ENCODE peak calls at places on chromosomes 11 and 22, in nine cellular contexts. P is Panc1, Q is K562, A is transverse colon, X is stomach, E is GM23338, G is HepG2, F is endothelial cell of umbilical vein, Z is sigmoid colon. R is an unnamed sample.
A peak's percentile ranks its signal among the peaks of the same experiment; 100 is the strongest.

GRCh38 chr11:69127091-69127850 is 28.5 kb upstream of the SMIM38 start:
- DNase-seq in G (no peak), P (no peak), Q (no peak), A (no peak), F (no peak), E (no peak), Z (no peak), X (peak; percentile 79), R (no peak)

GRCh38 chr11:88484873-88485621 is 147.5 kb upstream of the CTSC start:
- DNase-seq in Z (no peak), P (peak; percentile 15), E (peak; percentile 81), Q (peak; percentile 62), A (peak; percentile 13), X (no peak), G (peak; percentile 50), F (peak; percentile 37), R (no peak)

GRCh38 chr22:32801436-32802290 is at the start of gene TIMP3:
- DNase-seq in Q (peak; percentile 84), G (no peak), A (peak; percentile 74), Z (peak; percentile 96), E (peak; percentile 90), F (no peak), X (peak; percentile 63), P (no peak), R (peak; percentile 74)

GRCh38 chr11:20991471-20991870 is 322.1 kb downstream of the NELL1 start:
- DNase-seq in P (no peak), F (no peak), X (no peak), Z (no peak), E (no peak), A (no peak), Q (no peak), G (no peak), R (no peak)

GRCh38 chr11:35133656-35134055 is 5.3 kb upstream of the CD44 start:
- DNase-seq in E (no peak), Q (no peak), Z (no peak), P (no peak), G (no peak), X (no peak), A (no peak), F (no peak), R (no peak)

GRCh38 chr11:121086866-121087265 is 14.2 kb upstream of the TECTA start:
- DNase-seq in F (no peak), G (no peak), Z (no peak), X (no peak), E (no peak), P (no peak), A (no peak), Q (no peak), R (no peak)

GRCh38 chr22:23248583-23248982 is 68.3 kb downstream of the BCR start:
- DNase-seq in Z (no peak), G (peak; percentile 53), X (peak; percentile 58), P (no peak), A (no peak), F (peak; percentile 35), E (peak; percentile 72), Q (peak; percentile 61), R (peak; percentile 36)

GRCh38 chr11:2534131-2534956 is 89.5 kb downstream of the KCNQ1 start:
- DNase-seq in G (no peak), P (no peak), F (no peak), E (peak; percentile 47), Q (no peak), Z (peak; percentile 66), A (peak; percentile 7), X (no peak), R (no peak)

GRCh38 chr22:29758068-29758622 is 8.7 kb downstream of the ZMAT5 start:
- DNase-seq in E (no peak), F (no peak), Z (no peak), A (no peak), G (no peak), X (no peak), Q (no peak), P (no peak), R (no peak)

DNA sequence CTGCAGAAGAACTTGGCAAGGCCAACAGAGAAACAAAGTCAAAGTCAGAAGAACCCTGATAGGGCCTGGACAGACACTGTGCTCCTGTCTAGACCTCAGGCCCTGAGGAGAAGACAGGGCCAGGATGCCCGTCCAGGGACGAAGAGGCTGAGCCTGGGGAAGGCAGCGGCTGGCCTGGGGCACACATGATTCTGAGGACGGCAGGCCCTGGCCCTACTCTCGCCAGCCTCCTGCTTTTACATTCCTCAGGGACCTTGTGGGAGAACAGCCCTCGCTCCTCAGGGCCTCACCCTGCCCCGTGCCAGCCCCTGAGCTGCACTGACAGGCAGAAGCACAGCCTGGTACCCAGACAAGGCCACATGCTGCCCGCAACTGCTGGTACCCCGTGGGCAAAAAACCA is 43.6 kb upstream of the TTLL12 start:
- DNase-seq in G (no peak), P (no peak), X (no peak), A (no peak), Q (no peak), E (no peak), Z (no peak), F (no peak), R (no peak)
- TF ChIP-seq CTCF in G (no peak), P (no peak), X (no peak), A (no peak), Q (no peak), E (no peak), Z (no peak), F (no peak), R (no peak)

DNA sequence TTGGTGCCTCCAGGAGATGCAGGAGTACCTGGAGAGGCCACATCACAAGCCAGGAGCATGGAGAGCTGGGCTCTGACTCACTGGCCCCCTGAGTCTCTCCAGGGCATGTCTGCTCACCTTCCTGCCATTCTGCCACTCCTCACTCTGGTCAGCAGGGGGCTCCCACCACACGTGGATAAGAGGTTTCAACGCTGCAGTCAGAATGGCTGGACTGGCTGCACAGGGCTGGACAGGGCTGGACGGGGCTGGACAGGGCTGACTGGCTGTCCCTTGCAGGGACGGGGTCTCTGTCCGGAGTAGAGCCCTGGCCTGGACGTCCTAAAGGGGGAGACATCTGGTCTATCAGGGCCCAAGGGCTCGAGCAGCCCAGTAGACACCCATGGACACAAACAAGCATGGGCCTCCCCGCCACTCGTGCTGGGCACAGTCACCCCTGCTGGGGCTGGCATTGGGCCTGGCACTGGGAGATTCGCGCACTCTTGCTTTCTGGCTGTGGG is 34.6 kb downstream of the CYTH4 start:
- DNase-seq in X (peak; percentile 77), F (peak; percentile 82), Z (peak; percentile 86), Q (peak; percentile 75), E (peak; percentile 87), P (peak; percentile 58), G (peak; percentile 83), A (peak; percentile 76), R (peak; percentile 79)
- TF ChIP-seq POLR2AphosphoS5 in X (no peak), F (no peak), Z (no peak), Q (no peak), E (no peak), P (no peak), G (no peak), A (no peak), R (peak; percentile 34)

DNA sequence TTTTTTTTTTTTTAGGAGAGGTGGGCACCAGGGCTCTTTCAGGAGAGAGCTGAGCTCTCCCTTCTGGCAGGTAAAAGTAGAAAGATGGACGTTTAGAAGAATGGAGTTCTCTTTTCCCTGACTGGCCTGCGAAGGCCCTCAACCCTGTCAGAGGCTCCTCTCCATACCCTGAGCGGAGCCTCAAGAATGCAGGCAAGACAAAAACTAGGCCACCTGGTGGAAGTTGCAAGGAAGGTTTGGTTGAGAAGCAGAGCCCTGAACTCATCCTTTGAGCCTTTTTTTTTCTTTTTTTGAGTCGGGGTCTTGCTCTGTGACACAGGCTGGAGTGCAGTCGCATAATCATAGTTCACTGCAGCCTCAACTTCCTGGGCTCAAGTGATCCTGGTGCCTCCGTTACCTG is 1.4 kb downstream of the OTOG start:
- DNase-seq in G (no peak), X (no peak), Q (peak; percentile 32), Z (no peak), P (no peak), E (peak; percentile 85), A (no peak), F (no peak), R (no peak)
- TF ChIP-seq CTCF in G (no peak), X (no peak), Q (no peak), Z (no peak), P (no peak), E (peak; percentile 59), A (no peak), F (no peak), R (no peak)

GRCh38 chr11:9757809-9758675 is 94.2 kb downstream of the SWAP70 start:
- DNase-seq in X (peak; percentile 88), E (peak; percentile 80), A (peak; percentile 92), G (peak; percentile 63), Q (peak; percentile 99), Z (peak; percentile 94), F (peak; percentile 77), P (peak; percentile 38), R (peak; percentile 78)

GRCh38 chr11:9755561-9755960 is 91.7 kb downstream of the SWAP70 start:
- DNase-seq in P (no peak), X (no peak), F (peak; percentile 62), A (no peak), G (no peak), Z (no peak), E (no peak), Q (no peak), R (no peak)

GRCh38 chr11:9756878-9757277 is 93.0 kb downstream of the SWAP70 start:
- DNase-seq in F (no peak), G (no peak), A (no peak), Q (no peak), E (no peak), X (no peak), P (no peak), Z (no peak), R (no peak)

GRCh38 chr11:9754041-9754471 is 90.2 kb downstream of the SWAP70 start:
- DNase-seq in X (no peak), Q (no peak), Z (no peak), P (no peak), A (no peak), E (no peak), G (no peak), F (no peak), R (no peak)

DNA sequence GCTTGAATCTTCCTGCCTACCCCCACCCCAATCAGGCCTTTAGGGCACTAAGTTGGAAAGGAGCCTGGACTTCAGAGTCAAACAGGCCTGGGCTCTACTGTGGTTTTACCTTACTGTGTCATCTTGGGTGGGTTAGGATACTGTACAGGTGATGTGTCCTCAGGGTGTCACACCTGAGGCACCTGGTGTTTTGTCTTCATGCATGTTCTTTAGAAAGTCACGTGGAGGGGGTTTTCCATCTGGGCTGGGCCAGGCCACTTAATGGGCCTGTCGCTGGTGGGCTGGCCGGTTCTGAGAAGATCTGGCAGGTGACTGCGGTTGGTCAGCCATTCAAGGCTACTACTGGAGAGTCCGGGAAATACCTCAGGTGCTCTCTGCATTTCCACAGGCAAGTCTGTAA is 92.6 kb downstream of the SWAP70 start:
- DNase-seq in A (no peak), X (no peak), Z (no peak), G (no peak), P (no peak), Q (no peak), F (no peak), E (no peak), R (no peak)
- TF ChIP-seq POLR2AphosphoS5 in A (no peak), X (no peak), Z (no peak), G (no peak), P (no peak), Q (no peak), F (peak; percentile 13), E (no peak), R (no peak)

GRCh38 chr11:43278302-43278956 is 33.4 kb upstream of the API5 start:
- DNase-seq in G (peak; percentile 54), Q (no peak), E (peak; percentile 74), F (peak; percentile 8), P (no peak), A (no peak), X (no peak), Z (no peak), R (no peak)
- TF ChIP-seq CTCF in G (peak; percentile 57), Q (peak; percentile 51), E (peak; percentile 50), F (no peak), P (peak; percentile 78), A (no peak), X (no peak), Z (no peak), R (no peak)